ENCODE peak calls at places on chromosomes 7 and 10, in nine cellular contexts. G is GM06990, R is neural progenitor cell, L is body of pancreas, I is HepG2, W is lung, J is GM23248, Z is choroid plexus epithelial cell, Y is heart right ventricle. U is an unnamed sample.
A peak's percentile ranks its signal among the peaks of the same experiment; 100 is the strongest.

GRCh38 chr10:132962623-132963429 is 20.5 kb upstream of the CFAP46 start:
- DNase-seq in G (no peak), R (no peak), L (no peak), I (no peak), W (no peak), J (peak; percentile 52), Z (peak; percentile 37), Y (no peak), U (no peak)

GRCh38 chr7:133290041-133290440 is 37.2 kb downstream of the EXOC4 start:
- DNase-seq in G (no peak), R (no peak), L (no peak), I (no peak), W (no peak), J (peak; percentile 46), Z (peak; percentile 41), Y (no peak), U (peak; percentile 7)

GRCh38 chr7:141354251-141354650 is 197.0 kb upstream of the AGK start:
- DNase-seq in G (no peak), R (no peak), L (no peak), I (no peak), W (no peak), J (peak; percentile 45), Z (peak; percentile 72), Y (no peak), U (no peak)

GRCh38 chr10:102399217-102400021 is 3.9 kb downstream of the NFKB2 start:
- DNase-seq in G (peak; percentile 88), R (peak; percentile 94), L (peak; percentile 91), I (peak; percentile 68), W (peak; percentile 88), J (peak; percentile 93), Z (peak; percentile 89), Y (peak; percentile 86), U (peak; percentile 87)

GRCh38 chr7:159030490-159031134 is 114.1 kb downstream of the VIPR2 start:
- DNase-seq in G (no peak), R (peak; percentile 83), L (peak; percentile 69), I (peak; percentile 46), W (peak; percentile 56), J (peak; percentile 7), Z (no peak), Y (peak; percentile 60), U (no peak)

GRCh38 chr10:70926215-70927000 is 38.0 kb upstream of the PCBD1 start:
- DNase-seq in G (no peak), R (no peak), L (no peak), I (no peak), W (no peak), J (no peak), Z (no peak), Y (peak; percentile 30), U (no peak)

GRCh38 chr7:114574384-114574783 is 159.8 kb downstream of the FOXP2 start:
- DNase-seq in G (no peak), R (no peak), L (peak; percentile 66), I (no peak), W (no peak), J (peak; percentile 55), Z (peak; percentile 69), Y (no peak), U (peak; percentile 74)

GRCh38 chr7:135147899-135148721 is at the start of gene TMEM140:
- DNase-seq in G (peak; percentile 68), R (no peak), L (peak; percentile 78), I (peak; percentile 94), W (no peak), J (peak; percentile 70), Z (peak; percentile 93), Y (peak; percentile 57), U (peak; percentile 46)

GRCh38 chr7:93977551-93977950 is 26.6 kb downstream of the BET1 start:
- DNase-seq in G (no peak), R (no peak), L (no peak), I (no peak), W (no peak), J (no peak), Z (no peak), Y (no peak), U (no peak)

GRCh38 chr10:62082729-62083412 is 181.4 kb downstream of the ARID5B start:
- DNase-seq in G (peak; percentile 50), R (no peak), L (no peak), I (peak; percentile 56), W (no peak), J (peak; percentile 64), Z (peak; percentile 66), Y (peak; percentile 43), U (peak; percentile 46)

DNA sequence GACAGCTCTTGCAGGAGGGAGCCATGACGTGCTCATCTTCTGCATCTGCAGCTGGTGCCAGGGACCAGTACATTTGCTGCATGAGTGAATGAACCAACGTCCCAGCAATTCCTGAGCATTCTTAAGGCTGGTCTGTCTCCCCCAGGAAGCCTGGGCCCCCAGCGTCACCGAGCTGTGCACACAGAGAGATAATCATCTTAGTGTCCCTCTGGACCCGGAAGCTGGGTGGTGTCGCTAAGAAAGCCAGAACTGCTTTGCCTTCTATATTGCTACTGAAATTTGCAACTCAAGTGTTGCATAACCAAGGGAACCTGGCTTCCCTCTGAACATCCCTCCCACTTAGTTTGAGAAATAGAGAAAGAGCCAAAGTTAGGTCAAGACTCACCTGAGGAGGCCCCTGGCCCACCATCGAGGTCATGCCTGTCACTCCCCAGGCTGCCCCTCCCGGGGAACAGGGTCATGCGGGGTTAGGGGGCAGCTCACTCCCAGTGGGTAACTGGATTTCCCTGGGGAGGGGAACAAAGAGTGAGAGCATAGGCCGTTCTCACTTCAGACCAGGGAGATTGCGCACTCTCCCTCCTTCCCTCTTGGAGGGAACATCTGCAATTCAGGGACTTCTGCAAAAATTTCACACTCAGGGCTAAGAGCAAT is 221.6 kb downstream of the ARHGAP12 start:
- DNase-seq in G (peak; percentile 52), R (peak; percentile 28), L (peak; percentile 63), I (no peak), W (peak; percentile 46), J (peak; percentile 49), Z (peak; percentile 27), Y (peak; percentile 51), U (no peak)
- H3K4me3 ChIP-seq in G (peak overlapping the region; percentile 44), R (peak overlapping the region; percentile 4), L (no peak overlapping the region), I (no peak overlapping the region), W (no peak overlapping the region), J (peak overlapping the region; percentile 43), Z (no peak overlapping the region), Y (no peak overlapping the region), U (no peak overlapping the region)

DNA sequence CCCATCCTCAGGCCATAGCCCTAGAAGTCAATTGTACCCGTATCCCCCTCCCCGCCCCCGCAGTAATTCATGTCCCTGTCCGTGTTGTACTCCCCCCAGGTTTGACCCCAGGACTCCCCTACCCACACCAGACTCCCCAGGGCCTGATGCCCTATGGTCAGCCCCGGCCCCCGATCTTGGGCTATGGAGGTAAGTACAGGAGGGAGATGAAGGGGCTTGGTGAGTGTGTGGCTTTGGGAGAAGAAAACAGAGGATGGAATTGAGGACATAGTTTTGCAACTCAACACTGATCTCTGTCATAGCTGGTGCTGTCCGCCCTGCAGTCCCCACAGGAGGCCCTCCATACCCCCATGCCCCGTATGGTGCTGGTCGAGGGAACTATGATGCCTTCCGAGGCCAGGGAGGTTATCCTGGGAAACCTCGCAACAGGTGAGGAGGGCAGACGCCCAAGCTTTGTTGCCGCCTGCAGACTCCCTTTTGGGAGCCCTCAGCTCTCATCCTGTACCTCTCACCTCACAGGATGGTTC is 1.5 kb downstream of the UFSP1 start:
- DNase-seq in G (no peak), R (no peak), L (no peak), I (no peak), W (no peak), J (no peak), Z (no peak), Y (no peak), U (no peak)
- H3K4me3 ChIP-seq in G (peak overlapping the region; percentile 84), R (peak overlapping the region; percentile 69), L (no peak overlapping the region), I (no peak overlapping the region), W (no peak overlapping the region), J (peak overlapping the region; percentile 82), Z (no peak overlapping the region), Y (no peak overlapping the region), U (no peak overlapping the region)

GRCh38 chr7:129785457-129786178 is 167.1 kb downstream of the UBE2H start:
- DNase-seq in G (peak; percentile 34), R (peak; percentile 63), L (no peak), I (no peak), W (no peak), J (peak; percentile 36), Z (no peak), Y (no peak), U (no peak)
- H3K4me3 ChIP-seq in G (no peak overlapping the region), R (peak overlapping the region; percentile 29), L (no peak overlapping the region), I (no peak overlapping the region), W (no peak overlapping the region), J (no peak overlapping the region), Z (no peak overlapping the region), Y (no peak overlapping the region), U (no peak overlapping the region)

DNA sequence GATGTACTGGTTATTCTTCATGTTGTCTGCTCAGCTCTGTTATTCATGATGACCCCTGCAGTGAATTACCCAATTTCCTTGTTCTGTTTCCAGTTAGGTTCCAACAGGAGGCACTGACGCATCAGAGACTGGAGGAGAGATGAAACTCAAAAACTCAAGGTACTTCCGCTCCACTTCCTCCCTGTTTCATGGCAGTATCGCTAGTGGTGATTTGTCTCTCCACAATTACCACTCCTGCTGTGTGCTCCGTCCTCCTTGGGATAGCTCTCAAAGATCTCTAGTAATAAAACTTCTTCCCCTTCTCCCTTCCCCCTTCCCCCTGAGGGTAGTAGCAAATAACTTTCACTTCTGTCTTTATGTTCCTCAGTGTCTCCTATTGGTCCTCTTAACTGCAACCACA is 107.4 kb upstream of the ABCB5 start:
- DNase-seq in G (no peak), R (peak; percentile 18), L (peak; percentile 28), I (no peak), W (no peak), J (peak; percentile 5), Z (peak; percentile 13), Y (no peak), U (peak; percentile 19)
- H3K4me3 ChIP-seq in G (no peak overlapping the region), R (no peak overlapping the region), L (no peak overlapping the region), I (no peak overlapping the region), W (no peak overlapping the region), J (no peak overlapping the region), Z (no peak overlapping the region), Y (no peak overlapping the region), U (no peak overlapping the region)

GRCh38 chr10:79056736-79057391 is 11.9 kb upstream of the ZMIZ1 start:
- DNase-seq in G (no peak), R (peak; percentile 48), L (no peak), I (no peak), W (no peak), J (no peak), Z (no peak), Y (no peak), U (no peak)
- H3K4me3 ChIP-seq in G (no peak overlapping the region), R (no peak overlapping the region), L (no peak overlapping the region), I (no peak overlapping the region), W (no peak overlapping the region), J (no peak overlapping the region), Z (no peak overlapping the region), Y (no peak overlapping the region), U (no peak overlapping the region)